ENCODE peak calls at places on chromosomes 6 and 20, in nine cellular contexts. Z is effector memory CD4-positive, alpha-beta T cell; K is neural progenitor cell; H is stomach; Q is HCT116; V is gastrocnemius medialis; O is SJCRH30; M is GM23248; Y is psoas muscle. I is an unnamed sample.

GRCh38 chr20:61525781-61526431 is 273.8 kb downstream of the CDH4 start:
- DNase-seq in Z (no peak), K (peak; percentile 47), H (no peak), Q (no peak), V (no peak), O (no peak), M (peak; percentile 12), Y (no peak), I (no peak)

GRCh38 chr20:39041067-39041466 is 78.9 kb downstream of the DHX35 start:
- DNase-seq in Z (no peak), K (no peak), H (no peak), Q (no peak), V (no peak), O (no peak), M (no peak), Y (no peak), I (no peak)

GRCh38 chr6:150314230-150315188 is 54.3 kb upstream of the IYD start:
- DNase-seq in Z (no peak), K (no peak), H (no peak), Q (no peak), V (no peak), O (no peak), M (no peak), Y (no peak), I (no peak)

GRCh38 chr20:21397341-21398108 is at the start of gene NKX2-4:
- DNase-seq in Z (no peak), K (peak; percentile 64), H (no peak), Q (no peak), V (no peak), O (peak; percentile 70), M (no peak), Y (no peak), I (no peak)

GRCh38 chr6:137816133-137816579 is 50.9 kb upstream of the TNFAIP3 start:
- DNase-seq in Z (no peak), K (no peak), H (no peak), Q (no peak), V (no peak), O (no peak), M (no peak), Y (no peak), I (no peak)

GRCh38 chr6:112899541-112899940 is 552.4 kb downstream of the RFPL4B start:
- DNase-seq in Z (no peak), K (no peak), H (no peak), Q (no peak), V (no peak), O (peak; percentile 14), M (no peak), Y (no peak), I (no peak)

GRCh38 chr6:70547313-70547712 is 19.4 kb upstream of the SDHAF4 start:
- DNase-seq in Z (no peak), K (peak; percentile 42), H (no peak), Q (no peak), V (no peak), O (no peak), M (peak; percentile 49), Y (no peak), I (no peak)

GRCh38 chr6:81105998-81106397 is 646.5 kb downstream of the TENT5A start:
- DNase-seq in Z (no peak), K (no peak), H (no peak), Q (no peak), V (no peak), O (no peak), M (peak; percentile 12), Y (no peak), I (no peak)

GRCh38 chr20:17904027-17904426 is 64.6 kb downstream of the SNX5 start:
- DNase-seq in Z (no peak), K (no peak), H (no peak), Q (no peak), V (no peak), O (no peak), M (no peak), Y (no peak), I (no peak)

GRCh38 chr6:89048985-89049384 is 31.6 kb upstream of the PNRC1 start:
- DNase-seq in Z (no peak), K (no peak), H (no peak), Q (no peak), V (no peak), O (no peak), M (peak; percentile 65), Y (no peak), I (no peak)

GRCh38 chr20:35478804-35479472 is 23.5 kb downstream of the CEP250 start:
- DNase-seq in Z (no peak), K (peak; percentile 15), H (no peak), Q (no peak), V (no peak), O (peak; percentile 53), M (no peak), Y (no peak), I (peak; percentile 55)

GRCh38 chr6:7675353-7675945 is 50.5 kb upstream of the BMP6 start:
- DNase-seq in Z (no peak), K (no peak), H (no peak), Q (no peak), V (no peak), O (no peak), M (no peak), Y (no peak), I (no peak)
- H3K4me1 ChIP-seq in Z (no peaks in the 10 kb centered on the region), K (no peaks in the 10 kb centered on the region), H (peaks cover 14% of the 10 kb centered on the region), Q (peaks cover 27% of the 10 kb centered on the region), V (no peaks in the 10 kb centered on the region), O (no peaks in the 10 kb centered on the region), M (peaks cover 32% of the 10 kb centered on the region), Y (no peaks in the 10 kb centered on the region), I (no peaks in the 10 kb centered on the region)

GRCh38 chr6:35581633-35582032 is 68.9 kb upstream of the TULP1 start:
- DNase-seq in Z (no peak), K (no peak), H (no peak), Q (no peak), V (no peak), O (no peak), M (no peak), Y (no peak), I (no peak)

GRCh38 chr6:35582315-35582714 is 69.6 kb upstream of the TULP1 start:
- DNase-seq in Z (no peak), K (no peak), H (no peak), Q (no peak), V (no peak), O (no peak), M (no peak), Y (no peak), I (no peak)

GRCh38 chr6:35585688-35586087 is 73.0 kb upstream of the TULP1 start:
- DNase-seq in Z (no peak), K (no peak), H (no peak), Q (no peak), V (no peak), O (no peak), M (peak; percentile 31), Y (no peak), I (no peak)

GRCh38 chr6:35586542-35586941 is 73.8 kb upstream of the TULP1 start:
- DNase-seq in Z (no peak), K (no peak), H (no peak), Q (no peak), V (no peak), O (no peak), M (peak; percentile 57), Y (no peak), I (no peak)

DNA sequence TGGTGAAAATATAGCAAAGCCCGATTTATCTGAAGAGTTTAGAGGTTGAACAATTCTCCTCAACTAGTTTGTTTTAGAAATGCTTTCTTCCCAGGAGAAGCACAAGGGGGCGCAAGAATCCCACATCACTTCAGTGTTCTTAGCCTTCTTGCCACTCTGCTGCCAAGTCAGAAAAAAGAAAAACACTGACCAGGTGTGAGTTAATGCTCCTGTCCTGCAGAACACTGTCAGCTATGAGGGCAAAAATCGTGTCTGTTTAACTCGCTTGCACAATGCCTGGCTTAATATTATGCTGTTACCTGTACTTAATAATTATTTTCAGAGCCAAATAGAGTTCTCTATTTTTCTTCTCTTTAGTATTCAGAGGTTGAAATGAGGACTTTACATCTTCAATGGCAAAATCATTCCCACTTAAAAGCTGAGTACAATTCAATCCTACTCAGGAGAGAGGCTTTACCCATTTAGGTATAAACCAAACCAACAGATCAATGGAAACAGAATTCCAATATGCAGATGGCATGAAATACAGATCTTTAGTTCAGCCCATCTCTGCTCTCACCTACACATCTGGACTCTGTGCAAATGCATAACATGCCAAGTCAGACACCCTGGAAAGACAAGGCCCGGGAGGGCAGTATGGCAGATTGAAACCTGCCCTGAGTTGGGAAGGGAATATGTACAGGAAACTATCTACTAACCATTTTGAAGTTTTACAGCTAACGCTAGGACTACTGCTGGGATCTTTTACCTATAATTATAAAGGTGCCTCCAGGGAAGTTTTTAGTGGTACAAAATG is 71.4 kb upstream of the TULP1 start:
- DNase-seq in Z (peak; percentile 57), K (peak; percentile 79), H (peak; percentile 73), Q (peak; percentile 68), V (no peak), O (peak; percentile 48), M (peak; percentile 76), Y (no peak), I (peak; percentile 53)
- H3K27ac ChIP-seq in Z (no peak overlapping the region), K (no peak overlapping the region), H (peak overlapping the region; percentile 12), Q (peak overlapping the region; percentile 30), V (peak overlapping the region; percentile 92), O (no peak overlapping the region), M (no peak overlapping the region), Y (peak overlapping the region; percentile 95), I (peak overlapping the region; percentile 66)

DNA sequence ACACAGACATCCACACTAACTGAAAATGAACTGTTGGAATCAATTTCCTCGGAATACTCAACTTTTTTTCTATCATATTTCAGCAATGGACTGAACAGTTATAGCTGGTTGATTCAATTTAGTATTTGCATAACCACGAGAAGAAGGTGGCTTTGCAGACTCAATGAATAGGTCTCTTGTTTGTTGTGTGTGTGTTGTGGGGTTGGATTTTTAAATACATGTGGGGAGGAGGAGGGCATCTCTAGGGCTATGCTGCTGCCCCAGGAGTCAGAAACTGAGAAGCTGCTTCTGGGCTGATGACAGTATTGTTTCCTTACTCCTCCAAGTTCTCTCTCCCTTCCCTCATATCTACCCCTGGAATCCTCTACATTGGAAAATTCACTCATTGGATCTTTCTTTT is 28.6 kb downstream of the TFAP2A start:
- DNase-seq in Z (no peak), K (no peak), H (no peak), Q (no peak), V (no peak), O (no peak), M (no peak), Y (no peak), I (no peak)
- H3K4me1 ChIP-seq in Z (peaks cover 2% of the 10 kb centered on the region), K (peaks cover 46% of the 10 kb centered on the region), H (peaks cover 44% of the 10 kb centered on the region), Q (peaks cover 15% of the 10 kb centered on the region), V (peaks cover 3% of the 10 kb centered on the region), O (no peaks in the 10 kb centered on the region), M (no peaks in the 10 kb centered on the region), Y (no peaks in the 10 kb centered on the region), I (no peaks in the 10 kb centered on the region)

DNA sequence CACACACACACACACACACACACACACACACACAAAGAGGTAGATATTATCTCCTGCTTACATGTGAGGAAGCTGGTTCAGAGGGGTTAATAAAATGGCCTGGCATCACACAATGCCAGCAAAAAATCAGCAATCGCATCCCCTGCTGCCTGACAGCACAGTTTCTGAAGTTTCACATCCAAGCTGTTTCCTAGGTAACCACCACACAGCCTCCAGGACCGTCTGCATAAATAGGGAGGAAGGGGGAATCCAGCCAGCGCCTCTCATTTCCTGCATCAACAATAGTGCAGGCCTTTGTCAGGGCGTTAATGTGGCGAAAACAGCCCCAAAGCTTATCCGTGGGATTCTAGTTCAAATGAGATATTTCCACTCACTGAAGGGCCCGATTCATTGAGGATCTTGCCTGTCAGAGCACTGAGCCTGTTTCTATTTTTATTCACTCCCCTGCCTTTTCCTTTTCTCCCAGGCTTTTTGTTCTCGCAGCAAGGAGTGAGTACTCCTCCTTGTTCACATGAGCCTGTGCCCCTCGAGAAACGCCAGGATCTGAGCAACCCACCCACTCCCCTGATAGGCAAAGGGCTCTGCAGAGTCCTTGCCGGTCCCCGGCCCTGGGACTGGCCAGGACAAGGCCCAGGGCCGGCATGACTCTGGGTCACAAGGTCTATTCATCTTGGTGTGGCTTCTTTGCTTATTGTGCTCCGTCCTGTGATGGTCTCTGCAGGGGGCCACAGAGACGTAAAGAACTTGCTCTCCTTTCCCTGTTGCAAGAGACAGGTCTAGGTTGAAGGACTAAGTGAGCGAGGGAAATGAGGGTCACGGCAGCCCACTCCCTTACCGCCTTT is 32.7 kb downstream of the TUBB2B start:
- DNase-seq in Z (no peak), K (peak; percentile 82), H (no peak), Q (no peak), V (no peak), O (no peak), M (no peak), Y (no peak), I (no peak)
- H3K27ac ChIP-seq in Z (no peak overlapping the region), K (no peak overlapping the region), H (no peak overlapping the region), Q (no peak overlapping the region), V (no peak overlapping the region), O (no peak overlapping the region), M (no peak overlapping the region), Y (peak overlapping the region; percentile 30), I (peak overlapping the region; percentile 82)

I was measured in right cardiac atrium.